ENCODE peak calls at places on chromosomes 16 and 17, in five cellular contexts. One of them, this sample, is unnamed.

GRCh38 chr17:67992541-67993152 is 3.6 kb downstream of the C17orf58 start:
- DNase-seq in Calu3: no peak
- DNase-seq in A549: no peak
- DNase-seq in hypothalamus: no peak
- DNase-seq in AG04449: no peak
- DNase-seq in this sample: no peak

GRCh38 chr17:3826191-3826590 is 19.9 kb downstream of the NCBP3 start:
- DNase-seq in Calu3: no peak
- DNase-seq in A549: no peak
- DNase-seq in hypothalamus: no peak
- DNase-seq in AG04449: no peak
- DNase-seq in this sample: no peak

GRCh38 chr17:75371981-75372380 is 33.5 kb downstream of the GRB2 start:
- DNase-seq in Calu3: no peak
- DNase-seq in A549: no peak
- DNase-seq in hypothalamus: no peak
- DNase-seq in AG04449: no peak
- DNase-seq in this sample: no peak

GRCh38 chr17:78735832-78736525 is 46.1 kb downstream of the CYTH1 start:
- DNase-seq in Calu3: peak
- DNase-seq in A549: no peak
- DNase-seq in hypothalamus: no peak
- DNase-seq in AG04449: no peak
- DNase-seq in this sample: no peak

GRCh38 chr17:44925731-44926697 is 10.7 kb upstream of the GFAP start:
- DNase-seq in Calu3: no peak
- DNase-seq in A549: no peak
- DNase-seq in hypothalamus: no peak
- DNase-seq in AG04449: no peak
- DNase-seq in this sample: no peak

GRCh38 chr16:67884684-67885083 is at the start of gene NRN1L:
- DNase-seq in Calu3: no peak
- DNase-seq in A549: no peak
- DNase-seq in hypothalamus: peak
- DNase-seq in AG04449: peak
- DNase-seq in this sample: peak

GRCh38 chr17:42720996-42721583 is 23.8 kb downstream of the EZH1 start:
- DNase-seq in Calu3: peak
- DNase-seq in A549: peak
- DNase-seq in hypothalamus: no peak
- DNase-seq in AG04449: no peak
- DNase-seq in this sample: no peak

GRCh38 chr16:56637814-56638750 is at the start of gene MT1A:
- DNase-seq in Calu3: peak
- DNase-seq in A549: peak
- DNase-seq in hypothalamus: peak
- DNase-seq in AG04449: no peak
- DNase-seq in this sample: no peak

GRCh38 chr17:7644768-7645167 is 6.0 kb upstream of the ATP1B2 start:
- DNase-seq in Calu3: no peak
- DNase-seq in A549: no peak
- DNase-seq in hypothalamus: no peak
- DNase-seq in AG04449: no peak
- DNase-seq in this sample: no peak

GRCh38 chr17:48961516-48962233 is 6.7 kb downstream of the GIP start:
- DNase-seq in Calu3: peak
- DNase-seq in A549: peak
- DNase-seq in hypothalamus: no peak
- DNase-seq in AG04449: no peak
- DNase-seq in this sample: no peak

GRCh38 chr17:82356028-82356427 is 3.0 kb upstream of the TEX19 start:
- DNase-seq in Calu3: no peak
- DNase-seq in A549: no peak
- DNase-seq in hypothalamus: no peak
- DNase-seq in AG04449: no peak
- DNase-seq in this sample: no peak